ENCODE peak calls at places on chromosomes 3 and 15, in four cellular contexts. E is GM18507, U is GM12892, F is psoas muscle. J is an unnamed sample.

GRCh38 chr3:45528429-45528828 is 66.1 kb upstream of the LIMD1 start:
- DNase-seq in E (no peak), U (no peak), F (no peak), J (no peak)

GRCh38 chr3:49276475-49277356 is at the start of gene C3orf62:
- DNase-seq in U (peak), E (peak), F (peak), J (no peak)

GRCh38 chr15:89649716-89650115 is 5.6 kb downstream of the KIF7 start:
- DNase-seq in U (no peak), E (no peak), F (no peak), J (no peak)

GRCh38 chr3:146845361-146845760 is 240.2 kb upstream of the PLSCR5 start:
- DNase-seq in U (no peak), F (no peak), E (no peak), J (no peak)

GRCh38 chr15:89361451-89362202 is 27.0 kb upstream of the POLG start:
- DNase-seq in U (peak), F (peak), E (peak), J (no peak)

GRCh38 chr15:75721462-75721922 is 8.8 kb upstream of the CSPG4 start:
- DNase-seq in U (no peak), F (no peak), E (no peak), J (no peak)

GRCh38 chr3:111762535-111762934 is 96.5 kb upstream of the PHLDB2 start:
- DNase-seq in E (no peak), F (no peak), U (no peak), J (no peak)

GRCh38 chr3:134618473-134618860 is 32.4 kb downstream of the KY start:
- DNase-seq in F (no peak), U (no peak), E (no peak), J (no peak)

GRCh38 chr3:189517981-189518380 is 113.2 kb upstream of the TP63 start:
- DNase-seq in E (no peak), F (no peak), U (no peak), J (no peak)

GRCh38 chr15:37682304-37682703 is 252.1 kb upstream of the TMCO5A start:
- DNase-seq in F (no peak), U (no peak), E (no peak), J (no peak)

GRCh38 chr3:121724130-121724529 is 25.4 kb downstream of the GOLGB1 start:
- DNase-seq in F (no peak), U (no peak), E (peak), J (no peak)

GRCh38 chr3:113002676-113003075 is 11.9 kb downstream of the GTPBP8 start:
- DNase-seq in U (no peak), E (no peak), F (no peak), J (no peak)